ENCODE peak calls at places on chromosomes 5 and 9, in eight cellular contexts. J is activated T-cell treated with anti-CD3 and anti-CD28 coated beads, Interleukin-2, amount 50 U/mL, for 48 hours; N is ELF-1; F is ovary; W is IMR-90; I is activated B cell treated with CpG ODN at 0.5 μM for 24 hours; O is EL; M is fibroblast of pulmonary artery. D is an unnamed sample.

GRCh38 chr9:72931437-72931836 is 21.4 kb downstream of the ALDH1A1 start:
- DNase-seq in J (no peak), N (no peak), F (no peak), W (no peak), I (no peak), O (no peak), M (no peak), D (peak)

GRCh38 chr5:67672633-67673032 is 476.0 kb upstream of the CD180 start:
- DNase-seq in J (no peak), N (no peak), F (no peak), W (no peak), I (no peak), O (peak), M (no peak), D (no peak)

GRCh38 chr9:115764649-115765048 is 388.9 kb upstream of the PAPPA start:
- DNase-seq in J (no peak), N (no peak), F (no peak), W (no peak), I (no peak), O (no peak), M (peak), D (peak)

GRCh38 chr5:177495243-177496060 is 2.0 kb downstream of the PDLIM7 start:
- DNase-seq in J (no peak), N (peak), F (peak), W (peak), I (no peak), O (peak), M (peak), D (peak)

GRCh38 chr5:103441523-103441922 is 121.1 kb downstream of the NUDT12 start:
- DNase-seq in J (no peak), N (peak), F (no peak), W (no peak), I (no peak), O (no peak), M (no peak), D (no peak)

GRCh38 chr5:13133951-13134350 is 810.5 kb downstream of the DNAH5 start:
- DNase-seq in J (no peak), N (no peak), F (no peak), W (no peak), I (no peak), O (no peak), M (no peak), D (no peak)

GRCh38 chr5:157864067-157864466 is 5.1 kb upstream of the CLINT1 start:
- DNase-seq in J (no peak), N (peak), F (no peak), W (no peak), I (no peak), O (no peak), M (no peak), D (no peak)

GRCh38 chr5:136446565-136446964 is 81.2 kb upstream of the TRPC7 start:
- DNase-seq in J (no peak), N (no peak), F (no peak), W (no peak), I (no peak), O (no peak), M (no peak), D (no peak)

GRCh38 chr9:70924905-70925547 is 196.4 kb downstream of the TRPM3 start:
- DNase-seq in J (no peak), N (peak), F (no peak), W (peak), I (no peak), O (peak), M (peak), D (peak)

GRCh38 chr9:136545065-136545965 is 533 bp downstream of the NOTCH1 start:
- DNase-seq in J (peak), N (no peak), F (no peak), W (no peak), I (peak), O (peak), M (no peak), D (peak)

GRCh38 chr5:1665231-1665630 is 134.4 kb downstream of the MRPL36 start:
- DNase-seq in J (no peak), N (no peak), F (no peak), W (no peak), I (no peak), O (no peak), M (no peak), D (no peak)

GRCh38 chr5:64108674-64109073 is 57.0 kb upstream of the RNF180 start:
- DNase-seq in J (no peak), N (no peak), F (no peak), W (no peak), I (no peak), O (no peak), M (no peak), D (no peak)

GRCh38 chr5:179268399-179268952 is 76.8 kb downstream of the ADAMTS2 start:
- DNase-seq in J (no peak), N (no peak), F (peak), W (no peak), I (peak), O (no peak), M (no peak), D (no peak)

GRCh38 chr9:119368681-119369581 is at the start of gene BRINP1:
- DNase-seq in J (no peak), N (peak), F (no peak), W (no peak), I (no peak), O (peak), M (peak), D (peak)

GRCh38 chr5:170571885-170572284 is 68.1 kb downstream of the KCNIP1 start:
- DNase-seq in J (no peak), N (no peak), F (no peak), W (no peak), I (no peak), O (no peak), M (no peak), D (no peak)

GRCh38 chr9:135794361-135794885 is 92.4 kb downstream of the KCNT1 start:
- DNase-seq in J (no peak), N (no peak), F (no peak), W (no peak), I (no peak), O (no peak), M (no peak), D (no peak)

GRCh38 chr9:126822873-126823272 is 18.0 kb downstream of the ZBTB43 start:
- DNase-seq in J (no peak), N (no peak), F (no peak), W (no peak), I (no peak), O (no peak), M (no peak), D (no peak)

GRCh38 chr9:101664432-101664831 is 69.7 kb upstream of the PPP3R2 start:
- DNase-seq in J (no peak), N (no peak), F (no peak), W (no peak), I (no peak), O (no peak), M (no peak), D (no peak)

GRCh38 chr9:21803674-21804048 is 1.2 kb downstream of the MTAP start:
- DNase-seq in J (no peak), N (no peak), F (no peak), W (no peak), I (no peak), O (no peak), M (no peak), D (peak)

GRCh38 chr5:35813456-35813855 is 43.2 kb upstream of the IL7R start:
- DNase-seq in J (no peak), N (no peak), F (no peak), W (peak), I (no peak), O (peak), M (no peak), D (no peak)

GRCh38 chr9:72996106-72996505 is 43.3 kb upstream of the ALDH1A1 start:
- DNase-seq in J (no peak), N (no peak), F (no peak), W (no peak), I (no peak), O (peak), M (peak), D (no peak)

GRCh38 chr5:95810305-95811125 is 12.0 kb downstream of the GLRX start:
- DNase-seq in J (no peak), N (no peak), F (no peak), W (peak), I (no peak), O (peak), M (no peak), D (peak)

GRCh38 chr5:127297348-127298035 is 6.9 kb downstream of the MEGF10 start:
- DNase-seq in J (no peak), N (no peak), F (no peak), W (no peak), I (no peak), O (no peak), M (no peak), D (no peak)

GRCh38 chr9:4048441-4048840 is 251.4 kb downstream of the GLIS3 start:
- DNase-seq in J (no peak), N (no peak), F (no peak), W (peak), I (no peak), O (peak), M (peak), D (peak)

GRCh38 chr5:65078331-65078730 is 309.6 kb downstream of the CWC27 start:
- DNase-seq in J (no peak), N (no peak), F (no peak), W (no peak), I (no peak), O (no peak), M (no peak), D (peak)

GRCh38 chr5:141747152-141747640 is 65.2 kb upstream of the ARAP3 start:
- DNase-seq in J (no peak), N (peak), F (peak), W (peak), I (peak), O (peak), M (peak), D (peak)

GRCh38 chr5:9284781-9285307 is 261.0 kb downstream of the SEMA5A start:
- DNase-seq in J (no peak), N (no peak), F (no peak), W (peak), I (no peak), O (peak), M (peak), D (no peak)

GRCh38 chr9:110828148-110828730 is 159.6 kb downstream of the MUSK start:
- DNase-seq in J (no peak), N (no peak), F (peak), W (peak), I (no peak), O (peak), M (peak), D (peak)

GRCh38 chr5:137205237-137205636 is 293.9 kb downstream of the SPOCK1 start:
- DNase-seq in J (no peak), N (no peak), F (no peak), W (no peak), I (no peak), O (no peak), M (peak), D (peak)

D was measured in astrocyte of the hippocampus.